ENCODE peak calls at places on chromosome 3, in four cellular contexts. V, H, A and E are unnamed samples.

GRCh38 chr3:57141719-57142118 is 23.4 kb downstream of the IL17RD start:
- DNase-seq in V (no peak), H (no peak), A (no peak), E (no peak)

GRCh38 chr3:61574854-61575253 is 13.5 kb downstream of the PTPRG start:
- DNase-seq in V (no peak), H (no peak), A (no peak), E (no peak)

GRCh38 chr3:195153121-195153520 is 117.8 kb downstream of the XXYLT1 start:
- DNase-seq in V (peak; percentile 71), H (no peak), A (no peak), E (no peak)

GRCh38 chr3:163785693-163786092 is 1292.6 kb downstream of the SI start:
- DNase-seq in V (peak; percentile 56), H (no peak), A (peak; percentile 36), E (peak; percentile 54)

GRCh38 chr3:23886311-23886710 is 30.5 kb downstream of the NKIRAS1 start:
- DNase-seq in V (no peak), H (no peak), A (no peak), E (no peak)

GRCh38 chr3:188343894-188344293 is 189.9 kb downstream of the LPP start:
- DNase-seq in V (no peak), H (no peak), A (no peak), E (no peak)

GRCh38 chr3:69357196-69357595 is 28.7 kb downstream of the FRMD4B start:
- DNase-seq in V (no peak), H (no peak), A (no peak), E (no peak)

GRCh38 chr3:71069797-71070196 is 513.7 kb downstream of the FOXP1 start:
- DNase-seq in V (peak; percentile 65), H (peak; percentile 76), A (peak; percentile 42), E (peak; percentile 44)

GRCh38 chr3:1190576-1190975 is 97.8 kb downstream of the CNTN6 start:
- DNase-seq in V (no peak), H (no peak), A (no peak), E (no peak)

GRCh38 chr3:12287727-12288465 is 974 bp upstream of the PPARG start:
- DNase-seq in V (peak; percentile 78), H (no peak), A (peak; percentile 87), E (no peak)

DNA sequence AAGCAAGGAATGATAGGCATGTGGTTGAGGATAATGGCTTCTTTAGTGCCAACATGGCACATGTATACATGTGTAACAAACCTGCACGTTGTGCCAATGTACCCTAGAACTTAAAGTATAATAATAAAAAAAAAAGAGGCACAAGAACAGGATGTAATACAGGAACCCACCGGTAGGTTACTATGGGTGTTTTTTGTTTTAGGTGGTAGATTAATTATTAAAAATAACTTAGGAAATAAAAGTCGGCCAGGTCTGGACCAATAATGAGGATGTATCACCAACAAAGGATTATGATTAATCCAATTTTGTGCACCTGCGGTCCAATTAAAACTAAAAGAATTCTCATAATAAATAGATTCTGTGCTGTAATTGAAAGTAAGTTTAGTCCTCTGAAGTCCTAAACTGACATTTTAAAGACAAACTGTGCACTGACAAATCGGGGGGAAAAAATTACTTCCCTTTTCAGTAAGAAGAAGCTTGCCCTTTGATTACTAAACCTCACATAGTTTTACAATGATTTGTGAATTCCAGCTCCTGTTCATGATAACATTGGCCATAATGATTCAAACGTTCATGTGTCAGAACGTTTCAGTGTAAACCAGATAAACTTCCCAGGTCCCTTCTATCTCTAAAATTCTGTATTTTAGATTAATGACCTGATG is 62.2 kb downstream of the CASR start:
- DNase-seq in V (no peak), H (peak; percentile 46), A (no peak), E (peak; percentile 48)
- H3K27ac ChIP-seq in V (no peak overlapping the region), H (no peak overlapping the region), A (no peak overlapping the region), E (no peak overlapping the region)

GRCh38 chr3:111885578-111885977 is 26.5 kb downstream of the PHLDB2 start:
- DNase-seq in V (no peak), H (no peak), A (no peak), E (no peak)
- TF ChIP-seq EZH2phosphoT487 in V (no peak), H (no peak), A (no peak), E (no peak)

GRCh38 chr3:38133209-38133556 is 3.7 kb downstream of the ACAA1 start:
- DNase-seq in V (no peak), H (no peak), A (peak; percentile 26), E (no peak)
- H3K4me3 ChIP-seq in V (no peak overlapping the region), H (no peak overlapping the region), A (no peak overlapping the region), E (no peak overlapping the region)

GRCh38 chr3:45204136-45204535 is 22.0 kb downstream of the TMEM158 start:
- DNase-seq in V (no peak), H (no peak), A (peak; percentile 33), E (no peak)

GRCh38 chr3:45205126-45205525 is 21.0 kb downstream of the TMEM158 start:
- DNase-seq in V (no peak), H (no peak), A (no peak), E (no peak)

GRCh38 chr3:45198264-45199260 is 27.5 kb downstream of the TMEM158 start:
- DNase-seq in V (no peak), H (no peak), A (no peak), E (peak; percentile 43)

GRCh38 chr3:45194791-45195190 is 31.3 kb downstream of the TMEM158 start:
- DNase-seq in V (no peak), H (no peak), A (no peak), E (no peak)

GRCh38 chr3:45199837-45200648 is 26.0 kb downstream of the TMEM158 start:
- DNase-seq in V (no peak), H (no peak), A (peak; percentile 78), E (no peak)
- H3K27ac ChIP-seq in V (no peak overlapping the region), H (no peak overlapping the region), A (peak overlapping the region; percentile 62), E (no peak overlapping the region)

DNA sequence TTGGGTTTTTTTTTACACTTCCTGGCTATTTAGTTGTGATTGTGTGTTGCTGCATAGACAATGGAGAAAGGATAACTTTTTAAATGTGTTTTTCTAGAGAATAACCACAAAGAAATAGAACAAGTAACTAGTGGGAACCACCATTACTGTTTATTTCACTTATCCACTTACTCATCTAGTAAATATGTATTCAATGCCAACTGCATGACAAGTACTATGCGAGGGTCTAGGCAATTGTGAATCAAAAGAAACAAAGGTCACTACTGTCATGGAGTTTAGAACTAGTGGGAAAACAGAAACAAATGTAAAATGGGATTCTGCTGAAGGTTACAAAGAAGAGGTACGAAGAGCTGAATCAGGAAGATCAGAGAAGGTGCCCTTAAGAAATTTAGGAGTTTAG is 600.9 kb upstream of the ROBO2 start:
- DNase-seq in V (no peak), H (no peak), A (no peak), E (peak; percentile 8)
- TF ChIP-seq EZH2phosphoT487 in V (no peak), H (no peak), A (no peak), E (no peak)

GRCh38 chr3:171837698-171838097 is 5.5 kb upstream of the TMEM212 start:
- DNase-seq in V (no peak), H (no peak), A (no peak), E (no peak)
- H3K4me3 ChIP-seq in V (no peak overlapping the region), H (no peak overlapping the region), A (no peak overlapping the region), E (no peak overlapping the region)